ENCODE peak calls at places on chromosome 7, in five cellular contexts. R, Z, P, S and L are unnamed samples.

GRCh38 chr7:37208528-37208927 is 240.1 kb downstream of the ELMO1 start:
- DNase-seq in Z (peak), S (peak), P (no peak), R (peak), L (peak)

GRCh38 chr7:158396982-158397862 is 190.4 kb downstream of the PTPRN2 start:
- DNase-seq in P (no peak), R (no peak), Z (no peak), S (no peak), L (no peak)

GRCh38 chr7:129376076-129376777 is 58.0 kb upstream of the STRIP2 start:
- DNase-seq in P (no peak), S (peak), R (no peak), Z (no peak), L (no peak)

GRCh38 chr7:44275146-44275545 is 50.2 kb downstream of the CAMK2B start:
- DNase-seq in S (no peak), P (no peak), Z (no peak), R (peak), L (no peak)

GRCh38 chr7:128833148-128833938 is 3.1 kb downstream of the FLNC start:
- DNase-seq in S (peak), Z (peak), P (no peak), R (peak), L (peak)

GRCh38 chr7:41103331-41103730 is 599.6 kb downstream of the INHBA start:
- DNase-seq in R (no peak), S (peak), Z (no peak), P (no peak), L (no peak)

GRCh38 chr7:123580406-123581161 is 21.0 kb upstream of the ASB15 start:
- DNase-seq in R (no peak), S (peak), P (no peak), Z (peak), L (no peak)

GRCh38 chr7:29282819-29283414 is 88.3 kb downstream of the CHN2 start:
- DNase-seq in R (no peak), Z (no peak), P (no peak), S (no peak), L (no peak)

GRCh38 chr7:38102486-38102885 is 75.6 kb upstream of the STARD3NL start:
- DNase-seq in Z (no peak), R (no peak), P (no peak), S (peak), L (no peak)

GRCh38 chr7:1668932-1669485 is 1.1 kb upstream of the ELFN1 start:
- DNase-seq in Z (no peak), S (no peak), R (no peak), P (no peak), L (no peak)

GRCh38 chr7:136016649-136017395 is 39.7 kb upstream of the MTPN start:
- DNase-seq in R (no peak), P (no peak), S (no peak), Z (no peak), L (no peak)

GRCh38 chr7:102170417-102170970 is 116.2 kb upstream of the SH2B2 start:
- DNase-seq in S (no peak), R (no peak), P (no peak), Z (no peak), L (no peak)

GRCh38 chr7:20596653-20597052 is 18.8 kb upstream of the ABCB5 start:
- DNase-seq in S (peak), P (no peak), Z (peak), R (no peak), L (peak)

GRCh38 chr7:82359426-82359825 is 84.2 kb downstream of the CACNA2D1 start:
- DNase-seq in P (no peak), Z (no peak), R (no peak), S (no peak), L (no peak)

GRCh38 chr7:47254081-47255006 is 327.6 kb downstream of the TNS3 start:
- DNase-seq in R (peak), Z (peak), P (no peak), S (peak), L (no peak)

GRCh38 chr7:46257766-46258448 is 336.8 kb upstream of the IGFBP3 start:
- DNase-seq in P (no peak), S (peak), Z (peak), R (no peak), L (peak)

GRCh38 chr7:82528577-82529305 is 85.2 kb upstream of the CACNA2D1 start:
- DNase-seq in S (peak), R (no peak), P (no peak), Z (no peak), L (no peak)

GRCh38 chr7:66522518-66522917 is 106.2 kb upstream of the KCTD7 start:
- DNase-seq in R (no peak), P (no peak), S (peak), Z (no peak), L (no peak)

GRCh38 chr7:17144313-17144712 is 154.1 kb upstream of the AHR start:
- DNase-seq in R (no peak), P (no peak), Z (no peak), S (peak), L (no peak)

GRCh38 chr7:98727146-98727709 is 110.1 kb downstream of the NPTX2 start:
- DNase-seq in P (no peak), Z (no peak), S (no peak), R (no peak), L (no peak)

GRCh38 chr7:22356855-22357310 is at the start of gene RAPGEF5:
- DNase-seq in Z (peak), P (no peak), S (peak), R (no peak), L (no peak)

GRCh38 chr7:66110861-66111260 is 3.8 kb upstream of the CRCP start:
- DNase-seq in R (no peak), P (no peak), Z (peak), S (peak), L (peak)

GRCh38 chr7:28160551-28160991 is 20.0 kb downstream of the JAZF1 start:
- DNase-seq in S (peak), P (no peak), Z (no peak), R (no peak), L (no peak)

GRCh38 chr7:43390601-43391000 is 192.3 kb upstream of the STK17A start:
- DNase-seq in R (no peak), Z (no peak), P (no peak), S (no peak), L (no peak)

GRCh38 chr7:108589874-108590273 is 20.2 kb downstream of the DNAJB9 start:
- DNase-seq in P (no peak), R (no peak), Z (no peak), S (no peak), L (no peak)

GRCh38 chr7:40015790-40016296 is 65.8 kb downstream of the CDK13 start:
- DNase-seq in S (peak), R (no peak), P (no peak), Z (peak), L (no peak)

GRCh38 chr7:13628231-13629001 is 361.1 kb downstream of the ETV1 start:
- DNase-seq in R (no peak), Z (peak), P (no peak), S (peak), L (no peak)